ENCODE peak calls at places on chromosomes 3 and 15, in six cellular contexts. One of them, this sample, is unnamed.

GRCh38 chr15:26050271-26050670 is 187.1 kb upstream of the ATP10A start:
- DNase-seq in amygdala: no peak
- DNase-seq in C1 segment of cervical spinal cord: no peak
- DNase-seq in stimulated activated CD4-positive, alpha-beta T cell treated with anti-CD3 and anti-CD28 coated beads, Interleukin-1b, Interleukin-23, amount 100 ng/mL, for 1 hour: no peak
- DNase-seq in H54: no peak
- DNase-seq in activated T-cell treated with anti-CD3 and anti-CD28 coated beads, Interleukin-2, amount 50 U/mL, for 72 hours: no peak
- DNase-seq in this sample: no peak

GRCh38 chr15:33971811-33972210 is 3.5 kb downstream of the CHRM5 start:
- DNase-seq in C1 segment of cervical spinal cord: no peak
- DNase-seq in amygdala: no peak
- DNase-seq in stimulated activated CD4-positive, alpha-beta T cell treated with anti-CD3 and anti-CD28 coated beads, Interleukin-1b, Interleukin-23, amount 100 ng/mL, for 1 hour: no peak
- DNase-seq in activated T-cell treated with anti-CD3 and anti-CD28 coated beads, Interleukin-2, amount 50 U/mL, for 72 hours: no peak
- DNase-seq in H54: no peak
- DNase-seq in this sample: no peak

GRCh38 chr3:134687642-134688041 is 36.8 kb upstream of the KY start:
- DNase-seq in stimulated activated CD4-positive, alpha-beta T cell treated with anti-CD3 and anti-CD28 coated beads, Interleukin-1b, Interleukin-23, amount 100 ng/mL, for 1 hour: no peak
- DNase-seq in H54: no peak
- DNase-seq in C1 segment of cervical spinal cord: no peak
- DNase-seq in activated T-cell treated with anti-CD3 and anti-CD28 coated beads, Interleukin-2, amount 50 U/mL, for 72 hours: no peak
- DNase-seq in amygdala: no peak
- DNase-seq in this sample: no peak

GRCh38 chr3:185959609-185960517 is 22.0 kb upstream of the TRA2B start:
- DNase-seq in activated T-cell treated with anti-CD3 and anti-CD28 coated beads, Interleukin-2, amount 50 U/mL, for 72 hours: no peak
- DNase-seq in H54: peak; percentile 51
- DNase-seq in C1 segment of cervical spinal cord: no peak
- DNase-seq in amygdala: no peak
- DNase-seq in stimulated activated CD4-positive, alpha-beta T cell treated with anti-CD3 and anti-CD28 coated beads, Interleukin-1b, Interleukin-23, amount 100 ng/mL, for 1 hour: no peak
- DNase-seq in this sample: no peak

GRCh38 chr3:138833908-138834358 is 795 bp downstream of the PIK3CB start:
- DNase-seq in amygdala: no peak
- DNase-seq in H54: peak; percentile 37
- DNase-seq in stimulated activated CD4-positive, alpha-beta T cell treated with anti-CD3 and anti-CD28 coated beads, Interleukin-1b, Interleukin-23, amount 100 ng/mL, for 1 hour: no peak
- DNase-seq in C1 segment of cervical spinal cord: peak; percentile 39
- DNase-seq in activated T-cell treated with anti-CD3 and anti-CD28 coated beads, Interleukin-2, amount 50 U/mL, for 72 hours: peak; percentile 10
- DNase-seq in this sample: no peak

GRCh38 chr15:76059320-76060097 is at the start of gene TMEM266:
- DNase-seq in C1 segment of cervical spinal cord: peak; percentile 51
- DNase-seq in activated T-cell treated with anti-CD3 and anti-CD28 coated beads, Interleukin-2, amount 50 U/mL, for 72 hours: peak; percentile 26
- DNase-seq in stimulated activated CD4-positive, alpha-beta T cell treated with anti-CD3 and anti-CD28 coated beads, Interleukin-1b, Interleukin-23, amount 100 ng/mL, for 1 hour: no peak
- DNase-seq in H54: peak; percentile 23
- DNase-seq in amygdala: no peak
- DNase-seq in this sample: peak; percentile 57

GRCh38 chr3:31960793-31961431 is 20.1 kb downstream of the OSBPL10 start:
- DNase-seq in amygdala: no peak
- DNase-seq in C1 segment of cervical spinal cord: no peak
- DNase-seq in H54: no peak
- DNase-seq in activated T-cell treated with anti-CD3 and anti-CD28 coated beads, Interleukin-2, amount 50 U/mL, for 72 hours: no peak
- DNase-seq in stimulated activated CD4-positive, alpha-beta T cell treated with anti-CD3 and anti-CD28 coated beads, Interleukin-1b, Interleukin-23, amount 100 ng/mL, for 1 hour: no peak
- DNase-seq in this sample: no peak

GRCh38 chr3:14837188-14837587 is 18.4 kb downstream of the FGD5 start:
- DNase-seq in activated T-cell treated with anti-CD3 and anti-CD28 coated beads, Interleukin-2, amount 50 U/mL, for 72 hours: no peak
- DNase-seq in C1 segment of cervical spinal cord: no peak
- DNase-seq in amygdala: no peak
- DNase-seq in H54: no peak
- DNase-seq in stimulated activated CD4-positive, alpha-beta T cell treated with anti-CD3 and anti-CD28 coated beads, Interleukin-1b, Interleukin-23, amount 100 ng/mL, for 1 hour: no peak
- DNase-seq in this sample: no peak

GRCh38 chr15:74220475-74221248 is 15.5 kb upstream of the CCDC33 start:
- DNase-seq in H54: no peak
- DNase-seq in stimulated activated CD4-positive, alpha-beta T cell treated with anti-CD3 and anti-CD28 coated beads, Interleukin-1b, Interleukin-23, amount 100 ng/mL, for 1 hour: no peak
- DNase-seq in C1 segment of cervical spinal cord: no peak
- DNase-seq in amygdala: no peak
- DNase-seq in activated T-cell treated with anti-CD3 and anti-CD28 coated beads, Interleukin-2, amount 50 U/mL, for 72 hours: no peak
- DNase-seq in this sample: no peak

GRCh38 chr3:9809239-9809614 is 835 bp upstream of the TTLL3 start:
- DNase-seq in activated T-cell treated with anti-CD3 and anti-CD28 coated beads, Interleukin-2, amount 50 U/mL, for 72 hours: no peak
- DNase-seq in amygdala: no peak
- DNase-seq in stimulated activated CD4-positive, alpha-beta T cell treated with anti-CD3 and anti-CD28 coated beads, Interleukin-1b, Interleukin-23, amount 100 ng/mL, for 1 hour: no peak
- DNase-seq in H54: no peak
- DNase-seq in C1 segment of cervical spinal cord: peak; percentile 22
- DNase-seq in this sample: no peak

GRCh38 chr15:55587321-55588069 is 650 bp downstream of the PYGO1 start:
- DNase-seq in amygdala: no peak
- DNase-seq in stimulated activated CD4-positive, alpha-beta T cell treated with anti-CD3 and anti-CD28 coated beads, Interleukin-1b, Interleukin-23, amount 100 ng/mL, for 1 hour: no peak
- DNase-seq in activated T-cell treated with anti-CD3 and anti-CD28 coated beads, Interleukin-2, amount 50 U/mL, for 72 hours: no peak
- DNase-seq in H54: peak; percentile 47
- DNase-seq in C1 segment of cervical spinal cord: peak; percentile 7
- DNase-seq in this sample: no peak

GRCh38 chr15:70342141-70342540 is 244.4 kb upstream of the TLE3 start:
- DNase-seq in stimulated activated CD4-positive, alpha-beta T cell treated with anti-CD3 and anti-CD28 coated beads, Interleukin-1b, Interleukin-23, amount 100 ng/mL, for 1 hour: no peak
- DNase-seq in amygdala: no peak
- DNase-seq in C1 segment of cervical spinal cord: no peak
- DNase-seq in H54: no peak
- DNase-seq in activated T-cell treated with anti-CD3 and anti-CD28 coated beads, Interleukin-2, amount 50 U/mL, for 72 hours: no peak
- DNase-seq in this sample: no peak

GRCh38 chr3:47394867-47395266 is 14.0 kb downstream of the PTPN23 start:
- DNase-seq in C1 segment of cervical spinal cord: no peak
- DNase-seq in H54: no peak
- DNase-seq in activated T-cell treated with anti-CD3 and anti-CD28 coated beads, Interleukin-2, amount 50 U/mL, for 72 hours: no peak
- DNase-seq in amygdala: peak; percentile 45
- DNase-seq in stimulated activated CD4-positive, alpha-beta T cell treated with anti-CD3 and anti-CD28 coated beads, Interleukin-1b, Interleukin-23, amount 100 ng/mL, for 1 hour: no peak
- DNase-seq in this sample: no peak

GRCh38 chr15:100705065-100705464 is 102.7 kb downstream of the ASB7 start:
- DNase-seq in amygdala: no peak
- DNase-seq in stimulated activated CD4-positive, alpha-beta T cell treated with anti-CD3 and anti-CD28 coated beads, Interleukin-1b, Interleukin-23, amount 100 ng/mL, for 1 hour: no peak
- DNase-seq in C1 segment of cervical spinal cord: no peak
- DNase-seq in activated T-cell treated with anti-CD3 and anti-CD28 coated beads, Interleukin-2, amount 50 U/mL, for 72 hours: no peak
- DNase-seq in H54: no peak
- DNase-seq in this sample: no peak

GRCh38 chr3:107729686-107730085 is 206.9 kb downstream of the BBX start:
- DNase-seq in H54: no peak
- DNase-seq in activated T-cell treated with anti-CD3 and anti-CD28 coated beads, Interleukin-2, amount 50 U/mL, for 72 hours: no peak
- DNase-seq in C1 segment of cervical spinal cord: no peak
- DNase-seq in amygdala: no peak
- DNase-seq in stimulated activated CD4-positive, alpha-beta T cell treated with anti-CD3 and anti-CD28 coated beads, Interleukin-1b, Interleukin-23, amount 100 ng/mL, for 1 hour: no peak
- DNase-seq in this sample: no peak

GRCh38 chr15:90291679-90292356 is 26.3 kb downstream of the NGRN start:
- DNase-seq in C1 segment of cervical spinal cord: no peak
- DNase-seq in amygdala: no peak
- DNase-seq in activated T-cell treated with anti-CD3 and anti-CD28 coated beads, Interleukin-2, amount 50 U/mL, for 72 hours: peak; percentile 36
- DNase-seq in stimulated activated CD4-positive, alpha-beta T cell treated with anti-CD3 and anti-CD28 coated beads, Interleukin-1b, Interleukin-23, amount 100 ng/mL, for 1 hour: no peak
- DNase-seq in H54: peak; percentile 10
- DNase-seq in this sample: no peak

GRCh38 chr15:75016431-75016830 is 7.0 kb upstream of the PPCDC start:
- DNase-seq in C1 segment of cervical spinal cord: no peak
- DNase-seq in H54: no peak
- DNase-seq in activated T-cell treated with anti-CD3 and anti-CD28 coated beads, Interleukin-2, amount 50 U/mL, for 72 hours: no peak
- DNase-seq in stimulated activated CD4-positive, alpha-beta T cell treated with anti-CD3 and anti-CD28 coated beads, Interleukin-1b, Interleukin-23, amount 100 ng/mL, for 1 hour: no peak
- DNase-seq in amygdala: no peak
- DNase-seq in this sample: no peak

GRCh38 chr3:172142074-172143059 is 103.0 kb downstream of the FNDC3B start:
- DNase-seq in activated T-cell treated with anti-CD3 and anti-CD28 coated beads, Interleukin-2, amount 50 U/mL, for 72 hours: no peak
- DNase-seq in H54: no peak
- DNase-seq in C1 segment of cervical spinal cord: no peak
- DNase-seq in amygdala: no peak
- DNase-seq in stimulated activated CD4-positive, alpha-beta T cell treated with anti-CD3 and anti-CD28 coated beads, Interleukin-1b, Interleukin-23, amount 100 ng/mL, for 1 hour: no peak
- DNase-seq in this sample: no peak

GRCh38 chr15:64856429-64857145 is 14.9 kb downstream of the PLEKHO2 start:
- DNase-seq in stimulated activated CD4-positive, alpha-beta T cell treated with anti-CD3 and anti-CD28 coated beads, Interleukin-1b, Interleukin-23, amount 100 ng/mL, for 1 hour: no peak
- DNase-seq in H54: peak; percentile 12
- DNase-seq in C1 segment of cervical spinal cord: peak; percentile 85
- DNase-seq in activated T-cell treated with anti-CD3 and anti-CD28 coated beads, Interleukin-2, amount 50 U/mL, for 72 hours: no peak
- DNase-seq in amygdala: peak; percentile 81
- DNase-seq in this sample: peak; percentile 94

GRCh38 chr3:9878700-9879099 is 1.4 kb downstream of the CIDEC start:
- DNase-seq in stimulated activated CD4-positive, alpha-beta T cell treated with anti-CD3 and anti-CD28 coated beads, Interleukin-1b, Interleukin-23, amount 100 ng/mL, for 1 hour: no peak
- DNase-seq in H54: no peak
- DNase-seq in amygdala: no peak
- DNase-seq in activated T-cell treated with anti-CD3 and anti-CD28 coated beads, Interleukin-2, amount 50 U/mL, for 72 hours: no peak
- DNase-seq in C1 segment of cervical spinal cord: no peak
- DNase-seq in this sample: no peak

GRCh38 chr3:103991461-103992115 is 1375.1 kb upstream of the ALCAM start:
- DNase-seq in H54: no peak
- DNase-seq in C1 segment of cervical spinal cord: no peak
- DNase-seq in amygdala: no peak
- DNase-seq in activated T-cell treated with anti-CD3 and anti-CD28 coated beads, Interleukin-2, amount 50 U/mL, for 72 hours: no peak
- DNase-seq in stimulated activated CD4-positive, alpha-beta T cell treated with anti-CD3 and anti-CD28 coated beads, Interleukin-1b, Interleukin-23, amount 100 ng/mL, for 1 hour: no peak
- DNase-seq in this sample: no peak

GRCh38 chr15:27820232-27820631 is 278.9 kb downstream of the OCA2 start:
- DNase-seq in stimulated activated CD4-positive, alpha-beta T cell treated with anti-CD3 and anti-CD28 coated beads, Interleukin-1b, Interleukin-23, amount 100 ng/mL, for 1 hour: no peak
- DNase-seq in H54: no peak
- DNase-seq in C1 segment of cervical spinal cord: no peak
- DNase-seq in activated T-cell treated with anti-CD3 and anti-CD28 coated beads, Interleukin-2, amount 50 U/mL, for 72 hours: no peak
- DNase-seq in amygdala: peak; percentile 43
- DNase-seq in this sample: no peak

GRCh38 chr15:73907018-73907394 is 19.3 kb upstream of the LOXL1 start:
- DNase-seq in H54: no peak
- DNase-seq in activated T-cell treated with anti-CD3 and anti-CD28 coated beads, Interleukin-2, amount 50 U/mL, for 72 hours: no peak
- DNase-seq in C1 segment of cervical spinal cord: no peak
- DNase-seq in stimulated activated CD4-positive, alpha-beta T cell treated with anti-CD3 and anti-CD28 coated beads, Interleukin-1b, Interleukin-23, amount 100 ng/mL, for 1 hour: no peak
- DNase-seq in amygdala: no peak
- DNase-seq in this sample: no peak

GRCh38 chr15:68330911-68331310 is 53.4 kb downstream of the FEM1B start:
- DNase-seq in stimulated activated CD4-positive, alpha-beta T cell treated with anti-CD3 and anti-CD28 coated beads, Interleukin-1b, Interleukin-23, amount 100 ng/mL, for 1 hour: no peak
- DNase-seq in activated T-cell treated with anti-CD3 and anti-CD28 coated beads, Interleukin-2, amount 50 U/mL, for 72 hours: no peak
- DNase-seq in C1 segment of cervical spinal cord: peak; percentile 28
- DNase-seq in H54: no peak
- DNase-seq in amygdala: no peak
- DNase-seq in this sample: peak; percentile 48

GRCh38 chr3:127461286-127461685 is 129.2 kb downstream of the TPRA1 start:
- DNase-seq in C1 segment of cervical spinal cord: no peak
- DNase-seq in stimulated activated CD4-positive, alpha-beta T cell treated with anti-CD3 and anti-CD28 coated beads, Interleukin-1b, Interleukin-23, amount 100 ng/mL, for 1 hour: no peak
- DNase-seq in H54: no peak
- DNase-seq in activated T-cell treated with anti-CD3 and anti-CD28 coated beads, Interleukin-2, amount 50 U/mL, for 72 hours: no peak
- DNase-seq in amygdala: no peak
- DNase-seq in this sample: no peak

GRCh38 chr15:44082558-44083151 is 112.4 kb downstream of the FRMD5 start:
- DNase-seq in activated T-cell treated with anti-CD3 and anti-CD28 coated beads, Interleukin-2, amount 50 U/mL, for 72 hours: no peak
- DNase-seq in stimulated activated CD4-positive, alpha-beta T cell treated with anti-CD3 and anti-CD28 coated beads, Interleukin-1b, Interleukin-23, amount 100 ng/mL, for 1 hour: no peak
- DNase-seq in H54: no peak
- DNase-seq in amygdala: no peak
- DNase-seq in C1 segment of cervical spinal cord: no peak
- DNase-seq in this sample: no peak

GRCh38 chr3:118401887-118402286 is 632.8 kb downstream of the IGSF11 start:
- DNase-seq in C1 segment of cervical spinal cord: no peak
- DNase-seq in amygdala: no peak
- DNase-seq in activated T-cell treated with anti-CD3 and anti-CD28 coated beads, Interleukin-2, amount 50 U/mL, for 72 hours: no peak
- DNase-seq in H54: no peak
- DNase-seq in stimulated activated CD4-positive, alpha-beta T cell treated with anti-CD3 and anti-CD28 coated beads, Interleukin-1b, Interleukin-23, amount 100 ng/mL, for 1 hour: no peak
- DNase-seq in this sample: no peak

This sample was measured in dorsolateral prefrontal cortex.